ENCODE peak calls at places on chromosomes 13 and 19, in seven cellular contexts. Z is left ventricle myocardium superior; N is mucosa of descending colon; C is activated CD8-positive, alpha-beta memory T cell treated with anti-CD3 and anti-CD28 coated beads, Interleukin-2, amount 50 U/mL, for 4 hours; D is SW480; J is mesenteric fat pad; K is CD4-positive, alpha-beta T cell. F is an unnamed sample.

GRCh38 chr19:610801-611505 is 21.3 kb downstream of the HCN2 start:
- DNase-seq in J (no peak), C (peak), Z (peak), N (peak), D (peak), K (peak), F (peak)

GRCh38 chr19:7657047-7657779 is 11.6 kb upstream of the RETN start:
- DNase-seq in J (no peak), K (no peak), N (no peak), C (no peak), D (no peak), Z (no peak), F (no peak)

GRCh38 chr13:23500858-23501257 is 67.4 kb upstream of the SACS start:
- DNase-seq in C (no peak), D (no peak), K (no peak), J (no peak), Z (no peak), N (no peak), F (no peak)

GRCh38 chr19:11089254-11090013 is at the start of gene LDLR:
- DNase-seq in D (peak), N (peak), K (peak), Z (peak), J (peak), C (peak), F (peak)

GRCh38 chr13:37510441-37510840 is 88.1 kb downstream of the POSTN start:
- DNase-seq in N (no peak), J (no peak), D (no peak), K (no peak), Z (no peak), C (no peak), F (no peak)

GRCh38 chr19:4295972-4296771 is 6.0 kb downstream of the TMIGD2 start:
- DNase-seq in Z (no peak), C (no peak), K (no peak), N (no peak), D (no peak), J (no peak), F (no peak)

GRCh38 chr13:20121154-20121515 is 39.7 kb downstream of the GJA3 start:
- DNase-seq in N (no peak), C (no peak), K (no peak), D (no peak), Z (no peak), J (no peak), F (no peak)

GRCh38 chr13:91893040-91893439 is 494.6 kb downstream of the GPC5 start:
- DNase-seq in D (no peak), K (no peak), C (no peak), N (no peak), J (no peak), Z (no peak), F (no peak)

GRCh38 chr19:46115396-46116109 is 8.9 kb downstream of the IGFL3 start:
- DNase-seq in Z (no peak), D (peak), J (no peak), C (no peak), N (no peak), K (no peak), F (no peak)

GRCh38 chr19:1001538-1002166 is 1.4 kb downstream of the GRIN3B start:
- DNase-seq in N (peak), Z (peak), K (peak), J (no peak), D (no peak), C (peak), F (peak)

GRCh38 chr13:74466015-74466414 is 331.8 kb upstream of the KLF12 start:
- DNase-seq in C (no peak), N (no peak), D (no peak), K (no peak), J (no peak), Z (no peak), F (no peak)

GRCh38 chr13:20356437-20356836 is 124.3 kb upstream of the GJB6 start:
- DNase-seq in N (no peak), C (no peak), K (no peak), J (no peak), Z (no peak), D (no peak), F (no peak)

GRCh38 chr13:72180253-72180952 is 313.4 kb upstream of the DACH1 start:
- DNase-seq in K (no peak), N (no peak), Z (no peak), C (no peak), D (no peak), J (no peak), F (no peak)

GRCh38 chr13:111900390-111901180 is 166.4 kb upstream of the SOX1 start:
- DNase-seq in Z (no peak), K (no peak), N (no peak), C (no peak), J (peak), D (peak), F (no peak)

GRCh38 chr19:49014870-49015255 is 2.0 kb downstream of the LHB start:
- DNase-seq in K (no peak), J (no peak), Z (no peak), C (no peak), N (no peak), D (no peak), F (no peak)

GRCh38 chr13:105925496-105925895 is 610.0 kb downstream of the EFNB2 start:
- DNase-seq in J (no peak), D (peak), N (no peak), Z (no peak), K (no peak), C (no peak), F (no peak)

GRCh38 chr13:25659091-25659502 is 287.3 kb downstream of the ATP8A2 start:
- DNase-seq in Z (no peak), J (no peak), D (no peak), K (no peak), N (no peak), C (no peak), F (no peak)

GRCh38 chr13:22369840-22370239 is 699.0 kb downstream of the FGF9 start:
- DNase-seq in J (no peak), C (no peak), Z (no peak), N (no peak), K (no peak), D (no peak), F (no peak)

GRCh38 chr19:35528218-35529038 is at the start of gene SBSN:
- DNase-seq in D (no peak), N (no peak), K (no peak), Z (no peak), C (no peak), J (no peak), F (no peak)

GRCh38 chr13:100620792-100621191 is 32.2 kb upstream of the GGACT start:
- DNase-seq in D (no peak), C (no peak), Z (no peak), J (no peak), N (no peak), K (no peak), F (no peak)

GRCh38 chr19:15432018-15432494 is 13.3 kb upstream of the AKAP8L start:
- DNase-seq in C (peak), N (no peak), J (no peak), K (no peak), Z (peak), D (no peak), F (no peak)

GRCh38 chr19:50713556-50714236 is 5.9 kb downstream of the SHANK1 start:
- DNase-seq in K (no peak), J (no peak), C (no peak), D (no peak), N (no peak), Z (no peak), F (no peak)

GRCh38 chr19:42284066-42284501 is 15.0 kb downstream of the CIC start:
- DNase-seq in K (peak), J (peak), C (peak), D (peak), N (peak), Z (peak), F (peak)

GRCh38 chr13:94419304-94419943 is 60.1 kb downstream of the DCT start:
- DNase-seq in J (no peak), C (peak), N (no peak), D (no peak), K (no peak), Z (no peak), F (no peak)

GRCh38 chr19:2166741-2167738 is 3.3 kb downstream of the DOT1L start:
- DNase-seq in N (peak), D (no peak), J (no peak), K (no peak), C (no peak), Z (peak), F (no peak)

GRCh38 chr19:41646589-41647204 is 19.8 kb upstream of the CEACAM4 start:
- DNase-seq in C (peak), K (peak), N (no peak), J (no peak), D (no peak), Z (peak), F (no peak)

GRCh38 chr19:42132030-42132628 is at the start of gene POU2F2:
- DNase-seq in N (peak), K (peak), C (peak), J (no peak), Z (peak), D (no peak), F (peak)

GRCh38 chr19:4196009-4196408 is 13.5 kb downstream of the ANKRD24 start:
- DNase-seq in K (no peak), Z (no peak), N (no peak), D (no peak), C (no peak), J (no peak), F (no peak)

GRCh38 chr13:71625183-71625582 is 241.8 kb downstream of the DACH1 start:
- DNase-seq in K (no peak), N (no peak), Z (no peak), C (no peak), D (no peak), J (no peak), F (no peak)

GRCh38 chr13:36432106-36432544 is at the start of gene CCNA1:
- DNase-seq in D (no peak), J (no peak), K (no peak), Z (no peak), C (no peak), N (peak), F (no peak)